ENCODE peak calls at places on chromosome 2, in five cellular contexts. V is GM12864; C is epithelial cell of proximal tubule; H is cardiac fibroblast; P is CD8-positive, alpha-beta T cell. I is an unnamed sample.

GRCh38 chr2:128420776-128421175 is 102.1 kb upstream of the HS6ST1 start:
- DNase-seq in C (no peak), H (no peak), P (no peak), V (no peak), I (no peak)

GRCh38 chr2:196492946-196493345 is 146.6 kb upstream of the CCDC150 start:
- DNase-seq in V (no peak), H (no peak), P (no peak), C (no peak), I (no peak)

GRCh38 chr2:49950635-49951034 is 796.3 kb upstream of the FSHR start:
- DNase-seq in C (no peak), H (no peak), P (no peak), V (no peak), I (no peak)

GRCh38 chr2:205500951-205501350 is 181.3 kb upstream of the NRP2 start:
- DNase-seq in H (no peak), P (no peak), C (no peak), V (no peak), I (no peak)

GRCh38 chr2:53609561-53609960 is 158.0 kb upstream of the CHAC2 start:
- DNase-seq in V (no peak), C (no peak), H (no peak), P (no peak), I (no peak)

GRCh38 chr2:28326469-28326805 is 66.2 kb upstream of the FOSL2 start:
- DNase-seq in P (no peak), H (no peak), C (no peak), V (no peak), I (no peak)

GRCh38 chr2:23312996-23313606 is 71.9 kb upstream of the KLHL29 start:
- DNase-seq in V (no peak), H (peak; percentile 9), P (no peak), C (no peak), I (peak; percentile 63)

GRCh38 chr2:40202798-40203400 is 249.0 kb downstream of the SLC8A1 start:
- DNase-seq in V (no peak), C (no peak), P (no peak), H (peak; percentile 28), I (no peak)

GRCh38 chr2:16756831-16757644 is 91.4 kb upstream of the CYRIA start:
- DNase-seq in P (peak; percentile 38), C (no peak), H (peak; percentile 77), V (peak; percentile 44), I (peak; percentile 74)

GRCh38 chr2:73078457-73079411 is 7.2 kb upstream of the SFXN5 start:
- DNase-seq in H (no peak), V (no peak), P (no peak), C (no peak), I (no peak)

GRCh38 chr2:231306791-231307440 is 88.6 kb upstream of the B3GNT7 start:
- DNase-seq in V (no peak), P (no peak), H (no peak), C (no peak), I (no peak)

GRCh38 chr2:115190459-115190858 is 748.0 kb downstream of the DPP10 start:
- DNase-seq in H (no peak), C (no peak), P (no peak), V (no peak), I (no peak)

GRCh38 chr2:152456262-152456661 is 121.3 kb downstream of the FMNL2 start:
- DNase-seq in V (no peak), H (peak; percentile 61), C (no peak), P (no peak), I (no peak)

GRCh38 chr2:30867385-30867784 is 60.1 kb upstream of the CAPN13 start:
- DNase-seq in V (no peak), H (no peak), C (no peak), P (no peak), I (no peak)

GRCh38 chr2:129827251-129827894 is 152.1 kb upstream of the RAB6C start:
- DNase-seq in H (no peak), C (no peak), V (no peak), P (no peak), I (no peak)

GRCh38 chr2:170088776-170089175 is 89.2 kb upstream of the MYO3B start:
- DNase-seq in V (no peak), C (no peak), P (no peak), H (no peak), I (no peak)

GRCh38 chr2:237393523-237393922 is 20.4 kb downstream of the COL6A3 start:
- DNase-seq in C (no peak), V (no peak), H (no peak), P (no peak), I (no peak)

GRCh38 chr2:149226790-149227189 is 103.6 kb upstream of the LYPD6 start:
- DNase-seq in C (no peak), P (no peak), V (no peak), H (no peak), I (no peak)

GRCh38 chr2:148590613-148591012 is 53.9 kb upstream of the EPC2 start:
- DNase-seq in H (no peak), P (no peak), C (no peak), V (no peak), I (no peak)

GRCh38 chr2:10457846-10458563 is 9.9 kb upstream of the ODC1 start:
- DNase-seq in C (no peak), H (peak; percentile 84), V (no peak), P (no peak), I (no peak)

GRCh38 chr2:74845991-74846390 is 12.1 kb downstream of the HK2 start:
- DNase-seq in H (peak; percentile 33), C (no peak), P (no peak), V (no peak), I (no peak)

GRCh38 chr2:31729442-31730092 is 148.8 kb upstream of the SRD5A2 start:
- DNase-seq in C (no peak), H (peak; percentile 56), P (no peak), V (peak; percentile 8), I (peak; percentile 19)

GRCh38 chr2:230968921-230969672 is 26.8 kb upstream of the SPATA3 start:
- DNase-seq in H (no peak), C (no peak), P (no peak), V (no peak), I (no peak)

GRCh38 chr2:57516740-57517340 is 529.8 kb upstream of the VRK2 start:
- DNase-seq in P (no peak), V (peak; percentile 22), H (peak; percentile 71), C (peak; percentile 13), I (peak; percentile 37)

GRCh38 chr2:204695506-204695905 is 150.2 kb downstream of the PARD3B start:
- DNase-seq in P (no peak), C (no peak), H (peak; percentile 20), V (no peak), I (no peak)

GRCh38 chr2:233399306-233400225 is 45.3 kb downstream of the DGKD start:
- DNase-seq in P (no peak), C (no peak), V (no peak), H (no peak), I (no peak)

GRCh38 chr2:41836944-41837343 is 210.9 kb upstream of the PKDCC start:
- DNase-seq in P (no peak), H (peak; percentile 65), C (no peak), V (no peak), I (peak; percentile 10)

GRCh38 chr2:168802825-168803726 is 639 bp downstream of the NOSTRIN start:
- DNase-seq in C (no peak), P (no peak), V (no peak), H (no peak), I (no peak)

GRCh38 chr2:215950009-215950408 is 63.3 kb downstream of the MREG start:
- DNase-seq in P (no peak), H (peak; percentile 75), C (no peak), V (peak; percentile 30), I (peak; percentile 51)

GRCh38 chr2:212686285-212686895 is 147.8 kb upstream of the ERBB4 start:
- DNase-seq in V (peak; percentile 30), P (peak; percentile 35), C (no peak), H (peak; percentile 84), I (peak; percentile 52)

GRCh38 chr2:200863655-200864205 is 728 bp downstream of the CLK1 start:
- DNase-seq in P (no peak), V (no peak), H (no peak), C (no peak), I (no peak)

GRCh38 chr2:173171924-173172643 is 96.4 kb downstream of the MAP3K20 start:
- DNase-seq in C (no peak), H (peak; percentile 20), V (no peak), P (no peak), I (no peak)

GRCh38 chr2:37377187-37377532 is 32.7 kb downstream of the QPCT start:
- DNase-seq in C (no peak), H (peak; percentile 57), V (peak; percentile 42), P (no peak), I (no peak)

GRCh38 chr2:105237045-105237765 is 4.3 kb upstream of the GPR45 start:
- DNase-seq in V (no peak), H (no peak), P (no peak), C (no peak), I (no peak)
- TF ChIP-seq CTCF in V (no peak), H (no peak), P (no peak), C (no peak), I (no peak)

GRCh38 chr2:63544017-63544627 is 44.2 kb downstream of the WDPCP start:
- DNase-seq in P (no peak), V (no peak), H (peak; percentile 39), C (no peak), I (peak; percentile 36)
- TF ChIP-seq CTCF in P (peak; percentile 47), V (peak; percentile 39), H (peak; percentile 49), C (peak; percentile 64), I (peak; percentile 22)

GRCh38 chr2:24881623-24882022 is 38.4 kb downstream of the ADCY3 start:
- DNase-seq in P (no peak), C (no peak), V (no peak), H (no peak), I (no peak)
- TF ChIP-seq CTCF in P (no peak), C (peak; percentile 31), V (no peak), H (no peak), I (no peak)

DNA sequence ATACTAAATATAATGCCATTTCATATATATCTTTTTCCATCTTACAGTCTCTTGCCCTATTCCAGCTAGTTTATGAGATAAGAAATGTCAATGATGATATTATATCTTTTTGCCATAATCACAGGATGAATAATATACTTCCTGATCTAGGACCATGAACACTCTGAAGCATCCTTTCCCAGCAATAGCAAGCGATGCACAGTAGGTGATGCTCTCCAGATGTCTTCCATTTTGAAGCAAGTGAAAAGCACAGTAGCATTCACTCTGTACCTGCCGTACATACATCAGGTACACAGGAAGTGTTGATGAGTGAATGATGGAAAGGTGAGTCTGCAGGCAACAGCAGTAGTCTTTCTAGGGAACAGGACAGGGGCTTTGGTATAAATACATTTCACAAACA is 8.6 kb upstream of the SULT1C4 start:
- DNase-seq in V (no peak), H (no peak), C (no peak), P (no peak), I (no peak)
- TF ChIP-seq CTCF in V (no peak), H (no peak), C (no peak), P (no peak), I (no peak)

I was measured in GM20000.